ENCODE peak calls at places on chromosomes 12 and 14, in six cellular contexts. Y is NCI-H1105 treated with DMSO at 0.1 percent for 48 hours; Q is CD8-positive, alpha-beta memory T cell; N is stimulated activated CD8-positive, alpha-beta memory T cell treated with anti-CD3 and anti-CD28 coated beads, Interleukin-4, amount 100 ng/mL, for 4 hours; K is osteocyte; O is EL. F is an unnamed sample.

GRCh38 chr14:90521121-90521929 is 124.5 kb downstream of the CALM1 start:
- DNase-seq in Y (peak), Q (no peak), N (no peak), K (no peak), O (no peak), F (no peak)

GRCh38 chr12:79121486-79121885 is 256.9 kb downstream of the SYT1 start:
- DNase-seq in Y (no peak), Q (no peak), N (no peak), K (no peak), O (peak), F (no peak)

GRCh38 chr12:49671051-49671765 is 36.0 kb downstream of the FMNL3 start:
- DNase-seq in Y (no peak), Q (peak), N (peak), K (no peak), O (no peak), F (peak)

GRCh38 chr14:103916636-103917262 is 11.5 kb upstream of the TDRD9 start:
- DNase-seq in Y (no peak), Q (no peak), N (no peak), K (no peak), O (no peak), F (no peak)

GRCh38 chr12:94831081-94831747 is 172.3 kb downstream of the NDUFA12 start:
- DNase-seq in Y (peak), Q (no peak), N (no peak), K (no peak), O (no peak), F (no peak)

GRCh38 chr12:14267724-14268123 is 97.8 kb upstream of the ATF7IP start:
- DNase-seq in Y (no peak), Q (no peak), N (no peak), K (no peak), O (no peak), F (no peak)

GRCh38 chr14:24052656-24053547 is 1.1 kb downstream of the CARMIL3 start:
- DNase-seq in Y (no peak), Q (peak), N (peak), K (no peak), O (no peak), F (no peak)

GRCh38 chr12:93989913-93990312 is 158.5 kb upstream of the PLXNC1 start:
- DNase-seq in Y (no peak), Q (no peak), N (no peak), K (no peak), O (no peak), F (no peak)

GRCh38 chr12:100668939-100669536 is 95.6 kb downstream of the GAS2L3 start:
- DNase-seq in Y (peak), Q (peak), N (no peak), K (peak), O (peak), F (no peak)

GRCh38 chr12:65368071-65368470 is 89.6 kb downstream of the MSRB3 start:
- DNase-seq in Y (no peak), Q (no peak), N (no peak), K (no peak), O (no peak), F (no peak)